ENCODE peak calls at places on chromosome 22, in five cellular contexts. B is CD4-positive, alpha-beta T cell; Q is dorsolateral prefrontal cortex; O is right lobe of liver; G is fibroblast of mammary gland. E is an unnamed sample.

GRCh38 chr22:37905534-37906363 is at the start of gene MICALL1:
- DNase-seq in B (peak), Q (no peak), O (peak), G (peak), E (no peak)

GRCh38 chr22:23397618-23398567 is 182.2 kb downstream of the IGLL1 start:
- DNase-seq in B (no peak), Q (no peak), O (no peak), G (no peak), E (no peak)

GRCh38 chr22:38067028-38067415 is 9.8 kb downstream of the PICK1 start:
- DNase-seq in B (no peak), Q (no peak), O (no peak), G (no peak), E (no peak)

GRCh38 chr22:24803064-24803542 is 2.9 kb upstream of the SGSM1 start:
- DNase-seq in B (peak), Q (peak), O (peak), G (peak), E (peak)

GRCh38 chr22:23113067-23113846 is 28.5 kb downstream of the RSPH14 start:
- DNase-seq in B (no peak), Q (peak), O (no peak), G (peak), E (no peak)

GRCh38 chr22:31739795-31740201 is 10.1 kb downstream of the PRR14L start:
- DNase-seq in B (no peak), Q (no peak), O (no peak), G (no peak), E (peak)

GRCh38 chr22:44091021-44091721 is 67.1 kb downstream of the PARVB start:
- DNase-seq in B (no peak), Q (no peak), O (no peak), G (peak), E (no peak)

GRCh38 chr22:49052023-49052538 is 775.6 kb downstream of the BRD1 start:
- DNase-seq in B (peak), Q (no peak), O (no peak), G (no peak), E (no peak)

GRCh38 chr22:35425971-35426800 is 26.2 kb downstream of the MCM5 start:
- DNase-seq in B (no peak), Q (no peak), O (no peak), G (no peak), E (no peak)

GRCh38 chr22:50599816-50600454 is 658 bp upstream of the MAPK8IP2 start:
- DNase-seq in B (peak), Q (no peak), O (peak), G (no peak), E (no peak)

GRCh38 chr22:23119492-23120414 is 22.0 kb downstream of the RSPH14 start:
- DNase-seq in B (peak), Q (no peak), O (no peak), G (no peak), E (no peak)

GRCh38 chr22:24592144-24592845 is 578 bp downstream of the LRRC75B start:
- DNase-seq in B (no peak), Q (no peak), O (no peak), G (peak), E (no peak)

GRCh38 chr22:49368976-49369725 is 458.5 kb downstream of the BRD1 start:
- DNase-seq in B (no peak), Q (peak), O (no peak), G (no peak), E (peak)

GRCh38 chr22:21044931-21045584 is 688 bp upstream of the LRRC74B start:
- DNase-seq in B (no peak), Q (no peak), O (no peak), G (peak), E (no peak)

GRCh38 chr22:35839811-35840739 is 122.4 kb downstream of the APOL5 start:
- DNase-seq in B (no peak), Q (peak), O (peak), G (peak), E (peak)

GRCh38 chr22:27670701-27671412 is 130.7 kb downstream of the MN1 start:
- DNase-seq in B (no peak), Q (peak), O (no peak), G (no peak), E (no peak)

GRCh38 chr22:22920910-22921550 is 33.4 kb downstream of the IGLL5 start:
- DNase-seq in B (no peak), Q (no peak), O (no peak), G (no peak), E (no peak)

GRCh38 chr22:21628386-21629261 is 1.2 kb downstream of the YDJC start:
- DNase-seq in B (no peak), Q (no peak), O (peak), G (no peak), E (no peak)

GRCh38 chr22:27474711-27475547 is 326.6 kb downstream of the MN1 start:
- DNase-seq in B (no peak), Q (no peak), O (no peak), G (peak), E (no peak)

GRCh38 chr22:24006207-24006913 is 1.1 kb upstream of the GSTT4 start:
- DNase-seq in B (no peak), Q (no peak), O (no peak), G (no peak), E (no peak)

GRCh38 chr22:35215993-35216392 is 41.3 kb upstream of the HMGXB4 start:
- DNase-seq in B (no peak), Q (no peak), O (no peak), G (no peak), E (no peak)

GRCh38 chr22:22856364-22856763 is 31.3 kb upstream of the IGLL5 start:
- DNase-seq in B (no peak), Q (no peak), O (no peak), G (no peak), E (no peak)

GRCh38 chr22:24812950-24813349 is 6.9 kb downstream of the SGSM1 start:
- DNase-seq in B (no peak), Q (no peak), O (no peak), G (no peak), E (no peak)

GRCh38 chr22:33921576-33922181 is 1.4 kb upstream of the LARGE1 start:
- DNase-seq in B (peak), Q (peak), O (peak), G (peak), E (peak)

GRCh38 chr22:21766933-21767462 is 31.4 kb upstream of the YPEL1 start:
- DNase-seq in B (peak), Q (no peak), O (no peak), G (no peak), E (no peak)

GRCh38 chr22:19113429-19113828 is 8.8 kb downstream of the DGCR2 start:
- DNase-seq in B (no peak), Q (no peak), O (no peak), G (no peak), E (no peak)

GRCh38 chr22:19110064-19110458 is 12.2 kb downstream of the DGCR2 start:
- DNase-seq in B (no peak), Q (no peak), O (no peak), G (no peak), E (no peak)

GRCh38 chr22:19109198-19110063 is 12.8 kb downstream of the DGCR2 start:
- DNase-seq in B (peak), Q (no peak), O (no peak), G (peak), E (no peak)

GRCh38 chr22:19111584-19111983 is 10.6 kb downstream of the DGCR2 start:
- DNase-seq in B (no peak), Q (no peak), O (no peak), G (no peak), E (no peak)

DNA sequence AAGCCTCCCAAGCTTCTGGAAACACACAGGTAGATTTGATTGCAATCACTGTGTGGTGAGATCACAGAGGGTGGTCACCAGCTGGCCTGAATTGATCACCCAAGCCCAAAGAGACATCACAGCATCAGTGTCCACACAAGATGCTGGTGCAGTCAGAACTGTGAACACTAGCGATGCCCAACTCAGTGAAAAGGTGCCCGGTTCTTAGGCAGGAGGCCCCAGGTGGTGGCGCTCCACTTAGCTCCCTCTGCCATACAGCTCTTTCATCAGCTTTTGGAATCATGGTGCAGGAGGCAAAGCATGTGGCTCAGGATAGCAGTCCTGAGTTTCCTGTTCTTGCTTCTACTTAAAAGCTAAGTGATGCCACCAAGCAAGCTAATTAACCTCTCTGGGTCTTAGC is 11.1 kb downstream of the DGCR2 start:
- DNase-seq in B (no peak), Q (no peak), O (no peak), G (no peak), E (no peak)
- TF ChIP-seq CTCF in B (no peak), Q (no peak), O (no peak), G (no peak), E (no peak)

GRCh38 chr22:40193429-40194421 is 16.0 kb downstream of the TNRC6B start:
- DNase-seq in B (no peak), Q (no peak), O (no peak), G (peak), E (no peak)
- TF ChIP-seq CTCF in B (no peak), Q (peak), O (no peak), G (peak), E (no peak)

GRCh38 chr22:42794551-42795510 is 62.2 kb downstream of the ARFGAP3 start:
- DNase-seq in B (no peak), Q (no peak), O (no peak), G (no peak), E (no peak)
- TF ChIP-seq CTCF in B (no peak), Q (no peak), O (no peak), G (peak), E (no peak)

GRCh38 chr22:32801001-32801435 is 487 bp upstream of the TIMP3 start:
- DNase-seq in B (no peak), Q (no peak), O (no peak), G (no peak), E (no peak)
- TF ChIP-seq CTCF in B (no peak), Q (no peak), O (no peak), G (no peak), E (no peak)

DNA sequence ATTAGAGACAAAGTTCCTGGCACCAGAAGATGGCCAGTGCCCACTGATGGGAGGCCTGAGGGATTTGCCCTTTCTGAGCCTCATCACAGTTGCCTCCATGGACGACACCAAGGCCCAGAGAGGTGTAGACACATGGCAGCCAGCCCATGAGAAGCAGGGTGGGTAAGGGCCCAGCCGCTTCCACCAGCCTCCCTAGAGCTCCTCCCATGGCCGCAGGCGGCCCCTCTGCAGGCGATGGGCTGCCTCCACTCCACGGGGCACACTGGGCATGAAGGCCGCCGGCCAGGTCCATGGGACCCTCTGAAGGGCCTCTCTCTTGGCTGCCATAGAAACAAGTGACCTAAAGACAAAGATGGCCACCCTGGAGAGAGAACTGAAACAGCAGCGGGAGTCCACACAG is 14.5 kb downstream of the CCDC157 start:
- DNase-seq in B (no peak), Q (no peak), O (no peak), G (no peak), E (no peak)
- TF ChIP-seq CTCF in B (no peak), Q (no peak), O (no peak), G (no peak), E (no peak)

DNA sequence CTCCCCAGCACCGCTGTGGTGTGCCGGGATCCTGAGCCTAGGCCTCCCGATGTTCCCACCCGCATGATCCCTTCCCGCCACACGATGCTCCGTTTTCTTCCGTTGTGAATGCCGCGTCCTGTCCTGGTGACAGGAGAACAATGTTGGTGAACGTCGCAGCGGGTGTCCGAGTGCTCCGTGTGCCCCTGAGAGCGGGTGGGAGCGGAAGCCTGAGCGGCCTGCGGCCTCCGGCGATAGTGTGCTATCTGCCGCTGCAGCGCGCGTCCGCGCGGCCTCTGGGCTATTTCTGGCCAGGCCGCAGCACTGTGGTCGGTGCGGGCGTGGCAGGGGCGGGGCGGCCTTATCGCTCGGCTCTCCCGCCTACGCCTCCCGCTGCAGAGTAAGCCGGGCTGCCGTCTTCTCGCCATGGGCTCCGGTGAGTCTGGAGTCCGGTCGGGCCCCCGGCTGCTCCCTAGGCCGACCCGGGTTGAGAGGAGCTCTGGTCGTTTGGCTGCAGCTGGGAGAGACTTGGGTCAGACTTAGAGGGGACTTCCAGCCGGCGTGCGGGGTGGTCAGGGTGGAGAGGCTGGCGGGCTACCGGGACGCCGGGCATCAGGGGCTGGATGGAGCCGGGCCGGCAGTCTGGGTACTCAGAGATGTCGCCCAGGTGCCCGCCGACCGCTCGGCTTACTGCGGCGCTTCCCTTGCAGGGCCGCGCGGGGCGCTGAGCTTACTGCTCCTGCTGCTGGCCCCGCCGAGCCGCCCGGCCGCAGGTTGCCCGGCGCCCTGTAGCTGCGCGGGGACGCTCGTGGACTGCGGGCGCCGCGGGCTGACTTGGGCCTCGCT is at the start of gene GP1BB:
- DNase-seq in B (peak), Q (no peak), O (peak), G (no peak), E (no peak)
- TF ChIP-seq CTCF in B (no peak), Q (no peak), O (no peak), G (no peak), E (no peak)

GRCh38 chr22:46863794-46864193 is 101.3 kb downstream of the TBC1D22A start:
- DNase-seq in B (no peak), Q (no peak), O (no peak), G (no peak), E (peak)

GRCh38 chr22:46865052-46865434 is 102.6 kb downstream of the TBC1D22A start:
- DNase-seq in B (no peak), Q (no peak), O (no peak), G (no peak), E (peak)

GRCh38 chr22:46865642-46866041 is 103.2 kb downstream of the TBC1D22A start:
- DNase-seq in B (no peak), Q (no peak), O (no peak), G (no peak), E (no peak)

GRCh38 chr22:46862418-46863324 is 100.2 kb downstream of the TBC1D22A start:
- DNase-seq in B (no peak), Q (no peak), O (no peak), G (no peak), E (no peak)

DNA sequence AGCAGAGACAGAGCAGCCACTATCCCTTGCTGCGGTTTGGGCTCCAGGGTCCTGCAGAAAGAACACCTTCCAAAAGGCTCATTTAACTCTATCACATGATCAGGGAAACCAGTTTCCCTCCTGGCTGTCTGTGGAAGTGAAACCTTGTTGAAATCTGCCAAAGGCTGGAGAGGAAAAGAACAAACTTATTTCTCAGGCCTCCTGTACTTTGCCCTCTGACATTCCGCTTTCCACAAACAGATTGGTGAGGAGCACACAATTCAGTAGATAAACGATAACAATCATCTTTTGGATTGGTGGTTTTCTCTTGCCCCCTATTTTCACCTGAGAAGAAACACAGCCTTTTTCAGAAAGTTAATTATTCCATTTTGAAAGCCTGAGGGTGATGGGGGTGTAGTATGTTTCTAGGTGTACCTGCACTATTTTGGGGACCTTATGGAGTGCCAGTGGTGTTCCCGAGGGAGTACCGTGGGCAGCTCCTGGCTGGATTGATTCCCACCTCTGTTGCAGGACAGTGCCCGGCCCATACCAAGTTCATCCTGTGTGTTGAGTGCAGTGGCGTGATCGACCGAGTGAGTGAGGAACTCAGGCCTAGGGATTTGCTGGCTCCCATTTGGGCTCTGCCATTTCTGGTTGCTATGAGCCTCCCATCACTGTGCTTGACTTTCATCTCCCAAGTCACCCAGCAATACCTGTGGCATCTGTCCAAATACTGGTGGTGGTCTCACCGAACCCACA is 102.0 kb downstream of the TBC1D22A start:
- DNase-seq in B (no peak), Q (no peak), O (peak), G (no peak), E (peak)
- TF ChIP-seq CTCF in B (no peak), Q (no peak), O (no peak), G (no peak), E (no peak)

GRCh38 chr22:17436382-17436951 is 67.2 kb downstream of the CECR2 start:
- DNase-seq in B (no peak), Q (no peak), O (no peak), G (peak), E (no peak)
- TF ChIP-seq CTCF in B (no peak), Q (no peak), O (no peak), G (no peak), E (no peak)

GRCh38 chr22:46678003-46678657 is 57.9 kb downstream of the GRAMD4 start:
- DNase-seq in B (no peak), Q (no peak), O (no peak), G (no peak), E (no peak)

GRCh38 chr22:46678785-46679700 is 58.9 kb downstream of the GRAMD4 start:
- DNase-seq in B (no peak), Q (no peak), O (no peak), G (peak), E (no peak)

GRCh38 chr22:46679711-46680269 is 58.3 kb downstream of the CERK start:
- DNase-seq in B (no peak), Q (no peak), O (no peak), G (no peak), E (no peak)

GRCh38 chr22:46682011-46682731 is 55.9 kb downstream of the CERK start:
- DNase-seq in B (no peak), Q (no peak), O (no peak), G (no peak), E (no peak)

GRCh38 chr22:46681010-46681409 is 57.0 kb downstream of the CERK start:
- DNase-seq in B (no peak), Q (no peak), O (no peak), G (no peak), E (no peak)
- TF ChIP-seq CTCF in B (no peak), Q (no peak), O (peak), G (peak), E (no peak)

GRCh38 chr22:46178755-46179505 is 28.6 kb downstream of the PPARA start:
- DNase-seq in B (no peak), Q (no peak), O (no peak), G (no peak), E (no peak)

GRCh38 chr22:46172522-46172921 is 22.2 kb downstream of the PPARA start:
- DNase-seq in B (no peak), Q (no peak), O (no peak), G (no peak), E (peak)

GRCh38 chr22:46173152-46173551 is 22.8 kb downstream of the PPARA start:
- DNase-seq in B (no peak), Q (no peak), O (no peak), G (no peak), E (no peak)

GRCh38 chr22:46176508-46177003 is 26.2 kb downstream of the PPARA start:
- DNase-seq in B (no peak), Q (no peak), O (no peak), G (no peak), E (no peak)

GRCh38 chr22:46175631-46176030 is 25.3 kb downstream of the PPARA start:
- DNase-seq in B (no peak), Q (no peak), O (no peak), G (peak), E (no peak)
- TF ChIP-seq CTCF in B (no peak), Q (no peak), O (no peak), G (no peak), E (no peak)

E was measured in lower leg skin.